ENCODE peak calls at places on chromosomes 6 and 20, in nine cellular contexts. F, K, H, N, G, J, W, A and C are unnamed samples.

GRCh38 chr6:291148-291696 is 1.1 kb upstream of the DUSP22 start:
- DNase-seq in W (no peak), J (no peak), H (peak), K (no peak), G (no peak), F (no peak), A (no peak), N (no peak), C (no peak)

GRCh38 chr6:170236131-170236851 is 54.6 kb downstream of the DLL1 start:
- DNase-seq in K (peak), F (no peak), H (peak), J (no peak), N (no peak), A (no peak), G (no peak), W (no peak), C (no peak)

GRCh38 chr6:45495404-45496084 is 117.8 kb upstream of the SUPT3H start:
- DNase-seq in J (no peak), H (no peak), W (no peak), G (no peak), A (no peak), F (no peak), N (no peak), K (no peak), C (no peak)

GRCh38 chr20:31676534-31677030 is 38.9 kb downstream of the COX4I2 start:
- DNase-seq in K (no peak), J (no peak), H (no peak), W (no peak), A (no peak), N (no peak), F (no peak), G (no peak), C (no peak)

GRCh38 chr6:56255370-56255769 is 8.0 kb upstream of the COL21A1 start:
- DNase-seq in H (no peak), N (no peak), F (no peak), G (no peak), W (no peak), K (no peak), J (no peak), A (no peak), C (no peak)

GRCh38 chr20:59387891-59388290 is 87.5 kb downstream of the EDN3 start:
- DNase-seq in J (no peak), N (no peak), H (no peak), A (no peak), G (no peak), F (no peak), W (no peak), K (no peak), C (no peak)

GRCh38 chr6:366389-366788 is 25.2 kb upstream of the IRF4 start:
- DNase-seq in J (no peak), K (no peak), H (no peak), F (no peak), N (no peak), W (no peak), G (no peak), A (no peak), C (no peak)

GRCh38 chr6:122653094-122653493 is 42.9 kb downstream of the PKIB start:
- DNase-seq in K (no peak), A (no peak), F (no peak), H (no peak), J (no peak), W (no peak), G (no peak), N (peak), C (peak)

GRCh38 chr6:122778961-122779671 is 400 bp upstream of the FABP7 start:
- DNase-seq in N (no peak), W (no peak), G (no peak), H (no peak), K (no peak), J (no peak), A (no peak), F (no peak), C (no peak)

DNA sequence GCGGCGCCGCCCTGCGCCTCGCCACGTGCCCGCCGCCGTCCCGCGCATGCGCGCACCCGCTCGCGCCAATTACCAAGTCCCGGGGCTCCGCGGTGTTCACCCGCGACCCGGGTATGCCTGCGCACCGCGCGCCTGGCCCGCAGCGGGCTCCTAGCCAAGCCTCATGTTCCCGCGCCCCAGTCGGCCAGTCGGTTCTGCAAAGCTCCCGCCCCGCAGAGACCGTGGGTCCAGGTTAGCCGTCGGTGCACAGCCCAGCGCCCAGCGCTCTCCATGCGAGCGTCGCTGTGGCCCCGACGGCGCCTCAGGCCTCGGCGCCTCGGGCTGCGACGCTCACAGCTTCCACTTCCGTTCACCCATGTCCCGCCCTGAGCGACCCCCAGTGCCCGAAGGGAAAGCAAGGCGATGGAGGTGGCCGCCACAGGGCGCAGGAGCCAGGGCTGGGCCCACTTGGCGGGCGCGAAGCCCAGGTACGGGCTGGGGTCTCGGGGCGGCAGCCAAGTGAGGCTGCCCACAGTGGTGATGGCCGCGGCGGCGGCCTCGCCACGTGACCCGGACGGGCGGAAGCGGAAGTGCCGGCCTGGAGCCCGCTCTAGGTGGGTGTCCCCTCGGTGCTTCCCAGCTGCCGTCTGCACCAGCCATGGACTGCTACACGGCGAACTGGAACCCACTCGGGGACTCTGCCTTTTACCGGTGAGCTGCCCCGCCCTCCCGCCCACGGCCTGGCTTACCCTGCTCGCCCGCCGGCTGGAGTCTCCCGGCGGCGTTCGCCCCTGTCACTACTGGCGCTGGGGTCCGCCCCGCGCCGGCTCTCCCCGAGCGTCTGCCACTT is at the start of the genes PCED1A and VPS16:
- DNase-seq in A (peak), J (peak), W (peak), H (peak), G (peak), F (peak), K (peak), N (peak), C (peak)
- TF ChIP-seq POLR2A in A (peak), J (peak), W (peak), H (peak), G (peak), F (peak), K (no peak), N (no peak), C (peak)

GRCh38 chr6:33418690-33419291 is 884 bp upstream of the CUTA start:
- DNase-seq in H (no peak), W (no peak), N (peak), A (no peak), G (no peak), F (peak), J (no peak), K (no peak), C (no peak)
- TF ChIP-seq POLR2A in H (no peak), W (no peak), N (no peak), A (no peak), G (no peak), F (no peak), J (peak), K (no peak), C (no peak)

GRCh38 chr6:30601436-30601814 is 15.6 kb downstream of the PPP1R10 start:
- DNase-seq in A (no peak), W (no peak), J (no peak), H (no peak), K (no peak), F (no peak), G (no peak), N (no peak), C (no peak)

GRCh38 chr6:30601815-30602641 is 15.0 kb downstream of the PPP1R10 start:
- DNase-seq in J (no peak), G (no peak), A (no peak), W (no peak), N (no peak), F (no peak), K (no peak), H (no peak), C (no peak)

GRCh38 chr6:30600576-30600975 is 16.5 kb downstream of the PPP1R10 start:
- DNase-seq in H (peak), N (no peak), A (no peak), W (no peak), K (peak), J (no peak), G (no peak), F (no peak), C (no peak)

GRCh38 chr6:30599625-30600324 is 17.3 kb downstream of the PPP1R10 start:
- DNase-seq in A (no peak), H (no peak), J (no peak), K (no peak), F (no peak), N (no peak), W (no peak), G (no peak), C (no peak)

DNA sequence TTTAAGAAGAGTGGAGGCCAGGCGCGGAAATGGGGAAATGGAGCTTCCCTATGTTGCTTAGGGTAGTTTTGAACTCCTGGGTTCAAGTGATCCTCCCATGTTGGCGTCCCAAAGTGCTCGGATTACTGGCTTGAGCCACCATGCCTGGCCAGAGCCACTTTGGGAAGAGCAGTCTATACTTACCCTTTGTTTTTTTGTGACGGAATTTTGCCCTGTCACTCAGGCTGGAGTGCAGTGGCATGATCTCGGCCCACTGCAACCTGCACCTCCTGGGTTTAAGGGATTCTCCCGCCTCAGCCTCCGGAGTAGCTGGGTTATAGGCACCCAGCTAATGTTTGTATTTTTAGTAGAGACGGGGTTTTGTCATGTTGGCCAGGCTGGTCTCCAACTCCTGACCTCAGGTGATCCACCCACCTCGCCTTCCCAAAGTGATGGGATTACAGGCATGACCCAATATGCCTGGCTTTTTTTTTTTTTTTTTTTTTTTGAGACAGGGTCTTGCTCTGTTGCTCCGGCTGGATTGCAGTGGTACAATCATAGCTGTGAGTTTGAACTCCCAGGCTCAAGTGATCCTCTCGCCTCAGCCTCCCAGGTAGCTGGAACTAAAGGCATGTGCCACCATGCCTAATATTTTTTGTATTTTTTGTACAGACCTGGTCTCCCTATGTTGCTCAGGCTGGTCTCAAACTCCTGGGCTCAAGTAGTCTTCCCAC is 18.0 kb downstream of the PPP1R10 start:
- DNase-seq in N (no peak), K (no peak), H (no peak), J (no peak), G (no peak), A (no peak), W (no peak), F (no peak), C (no peak)
- TF ChIP-seq POLR2A in N (no peak), K (no peak), H (no peak), J (no peak), G (no peak), A (no peak), W (no peak), F (no peak), C (no peak)

DNA sequence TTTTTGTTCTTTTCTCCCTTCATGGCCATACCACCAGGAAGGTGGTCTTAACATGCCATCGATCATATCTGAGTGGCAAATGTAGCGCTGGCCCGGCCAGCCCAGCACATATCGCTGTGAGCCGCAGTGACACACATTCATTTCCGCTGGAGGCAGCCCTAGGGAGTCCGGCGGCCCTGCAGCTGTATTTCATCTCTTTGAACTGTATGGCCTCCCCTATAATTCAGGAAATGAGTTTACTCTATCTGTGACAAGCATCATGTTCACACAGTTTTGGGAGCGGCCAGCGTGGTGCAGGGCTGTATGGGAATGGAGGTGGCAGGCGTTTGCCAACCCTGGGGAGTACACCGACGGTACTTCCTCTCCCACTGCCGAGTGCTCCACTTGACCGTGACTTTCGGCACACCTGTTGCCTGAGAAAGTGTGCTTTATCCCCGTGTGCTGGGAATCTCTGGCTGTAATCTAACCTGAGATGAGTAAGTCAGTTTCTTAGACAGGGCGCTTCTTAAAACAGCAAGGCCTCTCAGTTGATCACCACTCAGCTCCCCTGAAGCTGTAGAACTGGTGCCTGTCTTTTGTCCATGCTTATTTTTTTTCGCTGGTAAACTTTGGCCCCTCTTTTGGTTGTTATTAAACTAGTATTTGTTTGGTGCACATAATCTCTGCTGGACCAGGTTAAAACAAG is 257.1 kb upstream of the TAB2 start:
- DNase-seq in N (peak), F (peak), J (peak), K (no peak), G (peak), A (no peak), H (peak), W (no peak), C (no peak)
- TF ChIP-seq POLR2A in N (no peak), F (no peak), J (no peak), K (no peak), G (no peak), A (no peak), H (no peak), W (no peak), C (no peak)

GRCh38 chr20:62603021-62603906 is 39.0 kb upstream of the SLCO4A1 start:
- DNase-seq in W (no peak), F (peak), H (peak), N (peak), J (no peak), G (peak), K (peak), A (peak), C (peak)
- TF ChIP-seq POLR2A in W (no peak), F (no peak), H (peak), N (no peak), J (no peak), G (no peak), K (no peak), A (no peak), C (peak)

DNA sequence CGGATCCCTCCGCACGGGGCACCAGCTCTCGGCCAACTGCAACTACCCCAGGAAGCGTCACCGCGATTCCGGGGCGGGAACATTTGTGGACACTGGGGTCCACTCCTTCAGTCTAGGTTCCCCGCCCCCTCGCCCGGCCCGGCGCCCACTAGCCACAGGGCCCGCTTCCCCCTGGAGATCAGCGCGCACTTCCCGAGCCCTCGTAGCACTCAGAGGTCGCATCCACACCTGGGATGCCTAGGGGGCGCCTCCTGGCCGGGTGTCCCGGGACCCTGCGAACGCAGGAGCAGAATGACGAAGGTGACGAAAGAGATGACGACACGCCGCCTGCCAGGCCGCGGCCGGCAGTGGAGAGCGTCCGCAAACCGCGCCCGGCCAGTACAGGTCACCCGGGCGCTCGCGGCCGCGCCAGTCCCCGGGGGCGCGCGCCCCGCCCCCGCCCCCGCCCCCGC is 309 bp upstream of the AIG1 start:
- DNase-seq in K (peak), A (peak), N (peak), F (peak), W (peak), J (peak), G (peak), H (peak), C (peak)
- TF ChIP-seq POLR2A in K (no peak), A (peak), N (peak), F (no peak), W (peak), J (peak), G (peak), H (peak), C (no peak)

DNA sequence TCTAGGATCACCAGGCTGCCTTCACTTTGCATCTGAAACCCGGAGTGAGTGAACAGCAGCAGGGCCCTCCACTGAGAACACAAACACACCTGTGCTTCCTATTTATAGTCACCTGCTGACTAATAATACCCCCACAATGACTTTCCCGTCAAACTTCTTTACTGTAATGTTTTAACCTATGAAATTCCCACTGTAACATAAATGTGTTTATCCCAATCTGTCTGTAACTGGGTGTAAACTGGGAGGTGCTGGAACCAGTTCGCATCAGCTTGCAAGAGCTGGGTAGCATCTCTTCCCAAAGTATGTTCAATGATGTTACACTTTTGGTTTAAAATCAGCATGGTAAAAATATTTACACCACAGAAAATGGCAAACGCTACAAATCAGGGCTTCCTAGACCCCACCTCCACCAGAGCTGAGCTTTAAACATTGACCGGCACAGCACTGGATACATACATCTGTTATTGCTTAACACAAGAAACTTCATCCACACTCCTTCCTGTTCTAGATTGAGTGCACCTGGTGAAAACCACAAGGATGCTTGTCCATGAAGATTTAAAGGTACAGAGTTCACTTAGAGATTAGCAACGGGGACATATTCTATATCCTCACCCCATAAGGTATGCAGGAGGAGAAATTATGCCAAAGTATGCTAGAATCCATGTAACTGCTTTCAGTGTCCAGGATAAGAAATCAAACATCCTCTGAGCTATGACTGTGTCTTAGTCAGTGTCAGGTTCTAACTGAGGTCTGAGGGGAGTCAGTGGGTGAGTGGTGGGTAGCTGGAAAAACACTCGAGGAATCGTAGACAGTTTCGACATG is 79.0 kb downstream of the ALDH8A1 start:
- DNase-seq in F (no peak), W (no peak), J (peak), K (no peak), G (no peak), A (no peak), N (peak), H (peak), C (no peak)
- TF ChIP-seq POLR2A in F (no peak), W (no peak), J (no peak), K (no peak), G (no peak), A (no peak), N (no peak), H (no peak), C (no peak)

GRCh38 chr20:44256961-44257360 is 9.9 kb downstream of the GDAP1L1 start:
- DNase-seq in H (no peak), K (no peak), J (no peak), W (no peak), N (no peak), G (no peak), F (no peak), A (no peak), C (no peak)
- TF ChIP-seq POLR2A in H (no peak), K (no peak), J (no peak), W (no peak), N (no peak), G (no peak), F (no peak), A (no peak), C (no peak)